ENCODE peak calls at places on chromosomes 5 and 9, in eight cellular contexts. W is D721Med, J is fibroblast of mammary gland, P is HCEC 1CT, M is epithelial cell of esophagus, I is transverse colon, N is neuronal stem cell, Z is amygdala. X is an unnamed sample.

GRCh38 chr5:174410716-174411512 is 313.5 kb upstream of the MSX2 start:
- DNase-seq in W (no peak), J (no peak), P (no peak), M (no peak), I (no peak), N (no peak), Z (no peak), X (no peak)

GRCh38 chr9:109083141-109083540 is 36.6 kb downstream of the TMEM245 start:
- DNase-seq in W (no peak), J (no peak), P (no peak), M (no peak), I (no peak), N (no peak), Z (no peak), X (no peak)

GRCh38 chr9:121819511-121820231 is 168.2 kb downstream of the DAB2IP start:
- DNase-seq in W (no peak), J (peak), P (peak), M (peak), I (no peak), N (peak), Z (no peak), X (peak)

GRCh38 chr9:137606005-137606601 is 617 bp downstream of the ARRDC1 start:
- DNase-seq in W (no peak), J (no peak), P (no peak), M (no peak), I (no peak), N (no peak), Z (no peak), X (no peak)

GRCh38 chr5:9376363-9377117 is 169.3 kb downstream of the SEMA5A start:
- DNase-seq in W (no peak), J (peak), P (peak), M (peak), I (no peak), N (no peak), Z (no peak), X (no peak)

GRCh38 chr5:72477644-72478043 is 29.6 kb downstream of the ZNF366 start:
- DNase-seq in W (no peak), J (no peak), P (no peak), M (no peak), I (no peak), N (no peak), Z (no peak), X (no peak)

GRCh38 chr5:947626-948471 is 55.2 kb downstream of the TRIP13 start:
- DNase-seq in W (no peak), J (no peak), P (no peak), M (no peak), I (no peak), N (no peak), Z (no peak), X (no peak)

GRCh38 chr5:180598797-180599589 is 7.7 kb upstream of the SCGB3A1 start:
- DNase-seq in W (no peak), J (no peak), P (no peak), M (no peak), I (no peak), N (no peak), Z (no peak), X (no peak)

GRCh38 chr5:32869216-32869615 is 158.1 kb downstream of the NPR3 start:
- DNase-seq in W (no peak), J (peak), P (peak), M (no peak), I (no peak), N (no peak), Z (no peak), X (no peak)

GRCh38 chr5:139638736-139639618 is 9.2 kb upstream of the CXXC5 start:
- DNase-seq in W (peak), J (no peak), P (no peak), M (peak), I (peak), N (no peak), Z (no peak), X (no peak)

GRCh38 chr5:172617817-172618216 is 23.2 kb upstream of the NEURL1B start:
- DNase-seq in W (no peak), J (no peak), P (no peak), M (no peak), I (no peak), N (no peak), Z (no peak), X (no peak)

GRCh38 chr9:98240475-98240874 is 15.0 kb downstream of the TBC1D2 start:
- DNase-seq in W (no peak), J (no peak), P (no peak), M (no peak), I (no peak), N (no peak), Z (no peak), X (no peak)

GRCh38 chr5:77379558-77380061 is 112.5 kb downstream of the WDR41 start:
- DNase-seq in W (no peak), J (no peak), P (no peak), M (peak), I (no peak), N (no peak), Z (no peak), X (no peak)

GRCh38 chr5:67998709-67999251 is 216.8 kb upstream of the PIK3R1 start:
- DNase-seq in W (no peak), J (peak), P (peak), M (peak), I (peak), N (no peak), Z (no peak), X (peak)

GRCh38 chr5:84779206-84779605 is 394.5 kb upstream of the EDIL3 start:
- DNase-seq in W (no peak), J (no peak), P (no peak), M (peak), I (no peak), N (no peak), Z (no peak), X (no peak)

GRCh38 chr9:117487555-117488175 is 72.8 kb upstream of the ASTN2 start:
- DNase-seq in W (peak), J (peak), P (no peak), M (peak), I (peak), N (peak), Z (peak), X (peak)

GRCh38 chr5:51376504-51376903 is 6.7 kb upstream of the ISL1 start:
- DNase-seq in W (no peak), J (no peak), P (no peak), M (no peak), I (no peak), N (peak), Z (no peak), X (no peak)

GRCh38 chr5:107601076-107601475 is 69.7 kb downstream of the EFNA5 start:
- DNase-seq in W (no peak), J (no peak), P (no peak), M (no peak), I (no peak), N (no peak), Z (no peak), X (no peak)

GRCh38 chr9:127209220-127209619 is 55.4 kb upstream of the GARNL3 start:
- DNase-seq in W (no peak), J (no peak), P (no peak), M (no peak), I (no peak), N (no peak), Z (no peak), X (no peak)

GRCh38 chr9:13718539-13718938 is 439.0 kb upstream of the MPDZ start:
- DNase-seq in W (no peak), J (no peak), P (no peak), M (peak), I (no peak), N (no peak), Z (no peak), X (peak)

GRCh38 chr5:23977996-23978395 is 470.6 kb downstream of the PRDM9 start:
- DNase-seq in W (no peak), J (no peak), P (no peak), M (peak), I (peak), N (no peak), Z (no peak), X (no peak)

GRCh38 chr9:124771867-124772621 is 933 bp upstream of the NR6A1 start:
- DNase-seq in W (no peak), J (peak), P (peak), M (peak), I (peak), N (peak), Z (no peak), X (no peak)

GRCh38 chr5:1836176-1836890 is 35.1 kb downstream of the NDUFS6 start:
- DNase-seq in W (no peak), J (no peak), P (no peak), M (no peak), I (no peak), N (no peak), Z (no peak), X (no peak)

GRCh38 chr9:13118294-13118693 is 161.2 kb downstream of the MPDZ start:
- DNase-seq in W (no peak), J (no peak), P (no peak), M (no peak), I (no peak), N (no peak), Z (no peak), X (no peak)

GRCh38 chr5:71757590-71758543 is 38.8 kb downstream of the CARTPT start:
- DNase-seq in W (no peak), J (peak), P (peak), M (peak), I (peak), N (peak), Z (peak), X (peak)

GRCh38 chr5:154117050-154117449 is 73.5 kb upstream of the GALNT10 start:
- DNase-seq in W (no peak), J (no peak), P (no peak), M (peak), I (no peak), N (no peak), Z (no peak), X (no peak)

X was measured in foreskin keratinocyte.